ENCODE peak calls at places on chromosomes 7 and 10, in four cellular contexts. B, Z, H and Q are unnamed samples.

GRCh38 chr7:491292-491957 is 28.2 kb downstream of the PDGFA start:
- DNase-seq in Z (no peak), B (peak), H (no peak), Q (no peak)

GRCh38 chr7:881441-882234 is 5.3 kb downstream of the GET4 start:
- DNase-seq in B (no peak), H (no peak), Z (no peak), Q (no peak)

GRCh38 chr10:35827783-35828182 is 185.7 kb upstream of the FZD8 start:
- DNase-seq in Z (no peak), B (no peak), H (no peak), Q (no peak)

GRCh38 chr10:99304857-99305220 is 24.3 kb upstream of the CNNM1 start:
- DNase-seq in H (no peak), Z (no peak), B (no peak), Q (no peak)

GRCh38 chr10:113704637-113705343 is 25.1 kb downstream of the CASP7 start:
- DNase-seq in B (no peak), Z (peak), H (peak), Q (peak)

GRCh38 chr7:93185303-93186027 is 37.3 kb upstream of the SAMD9L start:
- DNase-seq in B (no peak), H (no peak), Z (no peak), Q (peak)

GRCh38 chr10:44389150-44389549 is 4.3 kb upstream of the CXCL12 start:
- DNase-seq in Z (no peak), B (no peak), H (no peak), Q (no peak)

GRCh38 chr7:135147899-135148721 is at the start of gene TMEM140:
- DNase-seq in B (no peak), H (no peak), Z (peak), Q (peak)

GRCh38 chr10:9342865-9343450 is 1288.5 kb downstream of the GATA3 start:
- DNase-seq in H (peak), Z (no peak), B (no peak), Q (peak)

GRCh38 chr10:11865561-11865960 is 42.4 kb downstream of the PROSER2 start:
- DNase-seq in B (no peak), Z (no peak), H (no peak), Q (no peak)

GRCh38 chr7:1920266-1920681 is 250.2 kb downstream of the ELFN1 start:
- DNase-seq in B (no peak), H (no peak), Z (no peak), Q (no peak)

GRCh38 chr7:127907638-127908040 is 123.6 kb downstream of the LRRC4 start:
- DNase-seq in B (no peak), H (no peak), Z (no peak), Q (peak)

GRCh38 chr7:9691286-9691685 is 1257.9 kb downstream of the NXPH1 start:
- DNase-seq in H (no peak), B (no peak), Z (no peak), Q (no peak)

GRCh38 chr10:124092270-124093075 is 925 bp downstream of the CHST15 start:
- DNase-seq in Z (peak), B (peak), H (peak), Q (no peak)

GRCh38 chr7:105766421-105767191 is 109.8 kb downstream of the ATXN7L1 start:
- DNase-seq in Z (no peak), B (no peak), H (no peak), Q (no peak)

GRCh38 chr10:34677591-34677990 is 137.5 kb downstream of the PARD3 start:
- DNase-seq in Z (no peak), H (peak), B (no peak), Q (no peak)
- TF ChIP-seq CTCF in Z (no peak), H (no peak), B (no peak), Q (peak)

GRCh38 chr10:121597504-121598241 is 571 bp downstream of the FGFR2 start:
- DNase-seq in H (peak), Z (no peak), B (no peak), Q (no peak)
- H3K4me3 ChIP-seq in H (peak), Z (peak), B (peak), Q (peak)

GRCh38 chr7:17774248-17774647 is 166.0 kb downstream of the SNX13 start:
- DNase-seq in B (no peak), Z (no peak), H (no peak), Q (peak)
- TF ChIP-seq CTCF in B (no peak), Z (no peak), H (no peak), Q (no peak)

GRCh38 chr7:122303522-122303970 is 1.0 kb downstream of the FEZF1 start:
- DNase-seq in Z (no peak), H (no peak), B (no peak), Q (no peak)
- H3K4me3 ChIP-seq in Z (peak), H (no peak), B (peak), Q (no peak)

DNA sequence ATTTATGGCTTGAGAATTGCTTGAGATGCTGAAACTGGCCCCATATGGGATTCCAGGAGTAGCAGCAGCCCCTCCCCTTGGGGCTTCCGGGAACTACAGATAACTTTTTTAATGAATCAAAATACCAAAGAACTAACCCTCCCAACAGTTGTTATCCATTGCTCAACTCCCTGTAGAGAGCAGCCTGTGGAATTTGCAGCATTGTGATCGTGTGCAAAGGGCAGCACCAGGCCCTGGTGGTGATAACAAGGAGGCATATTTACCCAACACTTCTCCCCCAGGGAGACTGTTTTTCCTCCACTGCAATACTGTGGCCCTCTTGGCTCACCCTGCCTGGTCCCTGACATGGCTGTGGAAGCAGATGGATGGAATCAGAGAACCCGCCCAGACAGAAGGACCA is 196.2 kb downstream of the PLXNA4 start:
- DNase-seq in B (no peak), H (no peak), Z (peak), Q (no peak)
- TF ChIP-seq CTCF in B (no peak), H (no peak), Z (peak), Q (no peak)

GRCh38 chr10:29585488-29585976 is 49.2 kb downstream of the SVIL start:
- DNase-seq in B (no peak), Z (no peak), H (no peak), Q (peak)
- H3K4me3 ChIP-seq in B (no peak), Z (no peak), H (no peak), Q (no peak)

GRCh38 chr10:97766106-97766810 is 5.5 kb downstream of the SFRP5 start:
- DNase-seq in B (no peak), H (no peak), Z (no peak), Q (no peak)

GRCh38 chr10:97764519-97764931 is 7.3 kb downstream of the SFRP5 start:
- DNase-seq in Z (peak), B (no peak), H (no peak), Q (no peak)

GRCh38 chr10:97763947-97764346 is 7.9 kb downstream of the SFRP5 start:
- DNase-seq in Z (no peak), H (no peak), B (no peak), Q (no peak)

GRCh38 chr10:97763411-97763810 is 8.4 kb downstream of the SFRP5 start:
- DNase-seq in Z (no peak), B (no peak), H (no peak), Q (no peak)

DNA sequence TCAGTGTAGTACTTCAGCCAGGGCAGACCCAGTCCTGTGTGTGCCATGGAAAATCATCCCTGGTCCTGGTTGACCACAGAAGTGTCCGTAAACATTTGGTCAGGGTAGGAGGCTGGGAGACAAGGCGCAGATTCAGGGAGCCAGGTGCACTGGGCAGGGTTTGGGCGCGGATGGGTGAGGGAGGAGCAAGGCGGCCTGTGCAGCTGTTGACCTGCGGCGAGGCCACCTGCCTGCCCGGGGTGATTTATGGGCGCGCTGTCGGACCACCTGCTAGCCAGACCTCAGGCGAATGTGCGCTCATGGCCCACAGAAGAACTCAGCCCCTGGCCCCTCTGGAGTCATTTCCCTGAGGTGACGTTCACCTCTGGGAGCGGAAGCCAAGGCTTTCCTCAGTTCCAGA is 6.6 kb downstream of the SFRP5 start:
- DNase-seq in Z (no peak), H (no peak), B (no peak), Q (no peak)
- TF ChIP-seq CTCF in Z (no peak), H (no peak), B (no peak), Q (no peak)